ENCODE peak calls at places on chromosome 19, in four cellular contexts. Y, D, R and C are unnamed samples.

GRCh38 chr19:2529473-2529918 is 53.6 kb downstream of the GADD45B start:
- DNase-seq in D (no peak), Y (peak), R (no peak), C (peak)

GRCh38 chr19:6963259-6963852 is 57.9 kb downstream of the MBD3L2B start:
- DNase-seq in Y (no peak), R (no peak), D (no peak), C (no peak)

GRCh38 chr19:1355258-1355973 is 28.3 kb upstream of the NDUFS7 start:
- DNase-seq in D (no peak), R (peak), Y (no peak), C (no peak)

GRCh38 chr19:3857449-3858003 is 11.3 kb downstream of the ZFR2 start:
- DNase-seq in R (no peak), D (no peak), Y (no peak), C (peak)

GRCh38 chr19:42114412-42114811 is 17.8 kb downstream of the POU2F2 start:
- DNase-seq in R (no peak), D (no peak), Y (no peak), C (peak)

GRCh38 chr19:8663920-8664670 is 33.7 kb downstream of the NFILZ start:
- DNase-seq in R (no peak), D (no peak), Y (no peak), C (no peak)

GRCh38 chr19:54209058-54209747 is 8.5 kb downstream of the RPS9 start:
- DNase-seq in R (no peak), D (no peak), Y (no peak), C (no peak)

GRCh38 chr19:14114854-14115253 is 2.7 kb downstream of the PRKACA start:
- DNase-seq in Y (peak), D (no peak), R (peak), C (no peak)

GRCh38 chr19:21569497-21569870 is 64.1 kb downstream of the ZNF429 start:
- DNase-seq in Y (peak), D (no peak), R (no peak), C (no peak)

GRCh38 chr19:49383598-49383997 is 4.5 kb upstream of the KASH5 start:
- DNase-seq in D (no peak), R (no peak), Y (no peak), C (no peak)

GRCh38 chr19:1172353-1173159 is 1.5 kb downstream of the SBNO2 start:
- DNase-seq in D (no peak), R (no peak), Y (peak), C (no peak)

GRCh38 chr19:10816691-10817090 is 19.3 kb downstream of the TMED1 start:
- DNase-seq in D (no peak), Y (peak), R (no peak), C (no peak)

GRCh38 chr19:49499030-49499670 is 2.9 kb downstream of the RPS11 start:
- DNase-seq in R (no peak), D (no peak), Y (no peak), C (no peak)

GRCh38 chr19:33467851-33468250 is 53.7 kb downstream of the PEPD start:
- DNase-seq in D (no peak), Y (no peak), R (no peak), C (no peak)

GRCh38 chr19:30669329-30670010 is 297.3 kb downstream of the ZNF536 start:
- DNase-seq in Y (peak), D (no peak), R (peak), C (no peak)

GRCh38 chr19:15025237-15025636 is 24.0 kb upstream of the CASP14 start:
- DNase-seq in R (no peak), D (no peak), Y (no peak), C (no peak)

GRCh38 chr19:3710265-3710812 is 2.2 kb downstream of the TJP3 start:
- DNase-seq in R (no peak), Y (peak), D (no peak), C (peak)

GRCh38 chr19:34145741-34146202 is 26.5 kb upstream of the LSM14A start:
- DNase-seq in D (no peak), Y (peak), R (peak), C (peak)

GRCh38 chr19:15101479-15102082 is 5.6 kb upstream of the SYDE1 start:
- DNase-seq in D (no peak), Y (peak), R (peak), C (peak)

GRCh38 chr19:48489608-48490216 is 20.5 kb downstream of the CYTH2 start:
- DNase-seq in Y (peak), R (peak), D (peak), C (peak)

GRCh38 chr19:33216198-33216830 is 9.3 kb downstream of the SLC7A10 start:
- DNase-seq in D (no peak), Y (no peak), R (no peak), C (no peak)

GRCh38 chr19:17347361-17347760 is 10.0 kb downstream of the GTPBP3 start:
- DNase-seq in D (no peak), Y (peak), R (no peak), C (no peak)

GRCh38 chr19:8208119-8208709 is 956 bp upstream of the CERS4 start:
- DNase-seq in R (no peak), D (no peak), Y (no peak), C (no peak)